ENCODE peak calls at places on chromosomes 12 and 14, in seven cellular contexts. B is ovary, S is hepatocyte, C is left lung, X is lung, D is tibial artery, M is endodermal cell. T is an unnamed sample.

GRCh38 chr14:100239200-100239839 is 376 bp downstream of the YY1 start:
- DNase-seq in B (peak; percentile 64), S (peak; percentile 23), C (peak; percentile 60), X (peak; percentile 36), D (no peak), M (peak; percentile 60), T (no peak)

GRCh38 chr14:71661441-71661840 is 270.8 kb upstream of the RGS6 start:
- DNase-seq in B (no peak), S (no peak), C (no peak), X (no peak), D (no peak), M (no peak), T (no peak)

GRCh38 chr12:44876554-44877275 is 600 bp upstream of the NELL2 start:
- DNase-seq in B (peak; percentile 19), S (peak; percentile 70), C (no peak), X (peak; percentile 29), D (no peak), M (peak; percentile 95), T (no peak)

GRCh38 chr12:52828156-52829090 is 5.7 kb downstream of the KRT79 start:
- DNase-seq in B (no peak), S (no peak), C (no peak), X (no peak), D (no peak), M (no peak), T (no peak)

GRCh38 chr14:101009531-101009930 is 106.0 kb upstream of the RTL1 start:
- DNase-seq in B (peak; percentile 3), S (peak; percentile 2), C (peak; percentile 16), X (peak; percentile 19), D (no peak), M (peak; percentile 27), T (no peak)

GRCh38 chr14:31057701-31058364 is 31.7 kb upstream of the STRN3 start:
- DNase-seq in B (no peak), S (no peak), C (no peak), X (no peak), D (no peak), M (no peak), T (no peak)

GRCh38 chr14:71739273-71739990 is 192.8 kb upstream of the RGS6 start:
- DNase-seq in B (no peak), S (peak; percentile 75), C (no peak), X (no peak), D (no peak), M (no peak), T (no peak)

GRCh38 chr12:80702889-80703605 is 4.4 kb upstream of the MYF6 start:
- DNase-seq in B (no peak), S (peak; percentile 64), C (no peak), X (no peak), D (no peak), M (no peak), T (no peak)

GRCh38 chr12:117360551-117361311 is 695 bp downstream of the NOS1 start:
- DNase-seq in B (no peak), S (no peak), C (no peak), X (no peak), D (no peak), M (peak; percentile 86), T (no peak)

GRCh38 chr14:60249321-60250251 is 565 bp downstream of the PPM1A start:
- DNase-seq in B (peak; percentile 77), S (peak; percentile 88), C (peak; percentile 82), X (peak; percentile 71), D (peak; percentile 49), M (peak; percentile 92), T (no peak)

GRCh38 chr12:53736602-53737493 is 9.6 kb upstream of the CALCOCO1 start:
- DNase-seq in B (no peak), S (no peak), C (no peak), X (no peak), D (no peak), M (no peak), T (no peak)

GRCh38 chr12:76680940-76681339 is 83.0 kb upstream of the ZDHHC17 start:
- DNase-seq in B (no peak), S (no peak), C (no peak), X (no peak), D (no peak), M (no peak), T (no peak)

GRCh38 chr14:24307156-24307574 is 612 bp downstream of the CIDEB start:
- DNase-seq in B (no peak), S (no peak), C (no peak), X (no peak), D (no peak), M (no peak), T (no peak)

GRCh38 chr14:64671591-64671990 is 32.6 kb upstream of the PLEKHG3 start:
- DNase-seq in B (no peak), S (peak; percentile 85), C (no peak), X (no peak), D (no peak), M (no peak), T (no peak)

GRCh38 chr14:64675246-64675645 is 29.0 kb upstream of the PLEKHG3 start:
- DNase-seq in B (no peak), S (no peak), C (no peak), X (no peak), D (no peak), M (no peak), T (no peak)

GRCh38 chr14:64673748-64674147 is 30.5 kb upstream of the PLEKHG3 start:
- DNase-seq in B (no peak), S (no peak), C (no peak), X (no peak), D (no peak), M (no peak), T (no peak)

GRCh38 chr14:64674829-64675228 is 29.4 kb upstream of the PLEKHG3 start:
- DNase-seq in B (no peak), S (no peak), C (no peak), X (no peak), D (no peak), M (no peak), T (no peak)

DNA sequence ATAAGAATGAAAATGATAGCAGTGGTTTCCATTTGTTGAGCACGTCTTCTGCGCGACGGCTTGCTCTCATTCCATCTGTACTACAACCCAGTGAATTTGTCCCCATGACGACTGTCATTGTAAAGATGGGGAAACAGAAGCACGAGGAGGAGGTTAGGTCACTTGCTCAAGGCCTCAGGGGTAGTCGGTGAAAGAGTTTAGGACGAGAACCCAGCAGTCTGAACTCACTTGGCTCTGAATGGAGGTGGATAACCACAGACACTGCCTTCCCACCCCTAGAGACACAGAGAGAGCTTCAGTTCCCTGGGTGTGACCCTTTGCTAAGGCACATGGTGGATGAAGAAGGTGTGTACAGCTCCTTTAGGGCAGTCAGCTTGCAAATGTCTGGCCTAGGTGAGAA is 30.9 kb upstream of the PLEKHG3 start:
- DNase-seq in B (no peak), S (no peak), C (no peak), X (no peak), D (no peak), M (no peak), T (no peak)
- H3K27ac ChIP-seq in B (no peak overlapping the region), S (no peak overlapping the region), C (no peak overlapping the region), X (no peak overlapping the region), D (peak overlapping the region; percentile 53), M (no peak overlapping the region), T (no peak overlapping the region)

DNA sequence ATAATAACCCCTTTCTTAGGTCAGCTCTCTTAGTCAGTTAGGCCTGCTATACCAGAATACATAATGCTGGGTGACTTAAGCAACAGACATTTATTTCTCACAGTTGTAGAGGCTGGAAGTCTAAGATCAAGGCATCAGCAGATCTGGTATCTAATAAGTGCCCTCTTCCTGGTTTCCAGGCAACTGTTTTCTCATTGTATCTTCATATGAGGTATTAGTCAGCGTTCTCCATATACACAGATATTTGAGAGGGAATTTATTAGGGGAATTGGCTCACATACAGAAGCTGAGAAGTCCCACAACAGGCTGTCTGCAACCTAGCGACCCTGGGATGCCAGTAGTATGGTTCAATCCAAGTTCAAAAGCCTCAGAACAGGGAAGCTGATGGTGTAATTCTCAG is 896.0 kb downstream of the GALC start:
- DNase-seq in B (no peak), S (no peak), C (no peak), X (no peak), D (no peak), M (no peak), T (no peak)
- TF ChIP-seq CTCF in B (no peak), S (no peak), C (no peak), X (no peak), D (no peak), M (no peak), T (no peak)

GRCh38 chr12:109627633-109628032 is 54.0 kb downstream of the MVK start:
- DNase-seq in B (no peak), S (no peak), C (no peak), X (no peak), D (no peak), M (no peak), T (no peak)
- H3K27me3 ChIP-seq in B (no peaks in the 10 kb centered on the region), S (no peaks in the 10 kb centered on the region), C (peaks cover 84% of the 10 kb centered on the region), X (no peaks in the 10 kb centered on the region), D (peaks cover 86% of the 10 kb centered on the region), M (no peaks in the 10 kb centered on the region), T (no peaks in the 10 kb centered on the region)

GRCh38 chr14:103629503-103630121 is 601 bp downstream of the KLC1 start:
- DNase-seq in B (peak; percentile 70), S (peak; percentile 60), C (peak; percentile 71), X (peak; percentile 56), D (peak; percentile 52), M (peak; percentile 81), T (no peak)

GRCh38 chr14:103628221-103628683 is 759 bp upstream of the KLC1 start:
- DNase-seq in B (peak; percentile 79), S (peak; percentile 89), C (peak; percentile 87), X (peak; percentile 75), D (peak; percentile 78), M (peak; percentile 87), T (no peak)

GRCh38 chr14:103633391-103633790 is 4.4 kb downstream of the KLC1 start:
- DNase-seq in B (no peak), S (no peak), C (no peak), X (no peak), D (no peak), M (no peak), T (no peak)

GRCh38 chr14:103628684-103629502 is at the start of gene KLC1:
- DNase-seq in B (peak; percentile 95), S (peak; percentile 90), C (peak; percentile 87), X (peak; percentile 83), D (peak; percentile 77), M (peak; percentile 91), T (peak; percentile 40)

GRCh38 chr14:103630364-103631108 is 1.5 kb downstream of the KLC1 start:
- DNase-seq in B (no peak), S (no peak), C (no peak), X (no peak), D (no peak), M (no peak), T (no peak)
- H3K27ac ChIP-seq in B (no peak overlapping the region), S (no peak overlapping the region), C (peak overlapping the region; percentile 98), X (no peak overlapping the region), D (peak overlapping the region; percentile 96), M (no peak overlapping the region), T (peak overlapping the region; percentile 95)

GRCh38 chr12:43329381-43329780 is 222.6 kb downstream of the ADAMTS20 start:
- DNase-seq in B (no peak), S (no peak), C (no peak), X (no peak), D (no peak), M (no peak), T (no peak)

DNA sequence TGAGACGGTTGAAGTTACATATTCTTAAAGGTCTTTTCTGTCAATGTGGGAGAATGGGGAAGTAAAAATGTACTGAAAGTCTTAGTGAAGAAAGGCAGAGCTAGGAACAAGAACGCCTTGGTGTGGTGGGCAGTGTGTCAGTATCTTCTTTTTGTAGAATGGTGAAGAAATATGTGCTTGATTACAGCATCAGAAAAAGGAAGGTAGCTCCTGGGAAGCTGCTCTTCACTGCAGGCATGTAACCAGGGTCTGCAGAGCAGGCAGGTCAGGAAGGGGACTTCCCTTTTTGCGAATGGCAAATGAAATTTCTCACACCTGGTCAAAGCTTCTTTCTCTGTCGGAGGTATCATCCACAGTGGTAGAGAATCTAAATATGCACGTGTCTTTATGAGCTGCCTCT is 226.2 kb downstream of the ADAMTS20 start:
- DNase-seq in B (no peak), S (no peak), C (no peak), X (no peak), D (no peak), M (no peak), T (no peak)
- TF ChIP-seq CTCF in B (no peak), S (no peak), C (no peak), X (no peak), D (no peak), M (no peak), T (no peak)

T was measured in thoracic aorta.